ENCODE peak calls at places on chromosome 1, in six cellular contexts. F is right lobe of liver, L is HCT116, M is upper lobe of left lung, H is GM12878, G is heart left ventricle. B is an unnamed sample.
A peak's percentile ranks its signal among the peaks of the same experiment; 100 is the strongest.

GRCh38 chr1:24850353-24850905 is 79.6 kb downstream of the RUNX3 start:
- ATAC-seq in F (no peak), L (no peak), M (no peak), H (no peak), G (no peak), B (no peak)

GRCh38 chr1:23799570-23800395 is 771 bp downstream of the GALE start:
- ATAC-seq in F (peak; percentile 64), L (peak; percentile 64), M (peak; percentile 46), H (peak; percentile 42), G (peak; percentile 59), B (peak; percentile 26)

GRCh38 chr1:228979774-228980173 is 244.5 kb downstream of the RHOU start:
- ATAC-seq in F (no peak), L (no peak), M (no peak), H (no peak), G (no peak), B (no peak)

GRCh38 chr1:77824083-77824482 is 44.6 kb downstream of the MIGA1 start:
- ATAC-seq in F (no peak), L (peak; percentile 64), M (peak; percentile 45), H (no peak), G (peak; percentile 36), B (peak; percentile 73)

GRCh38 chr1:6378096-6378746 is 15.3 kb downstream of the ACOT7 start:
- ATAC-seq in F (no peak), L (peak; percentile 94), M (no peak), H (no peak), G (no peak), B (no peak)

GRCh38 chr1:94099303-94099702 is 21.6 kb downstream of the ABCA4 start:
- ATAC-seq in F (no peak), L (no peak), M (no peak), H (no peak), G (no peak), B (no peak)

GRCh38 chr1:74771913-74772515 is 39.1 kb downstream of the TYW3 start:
- ATAC-seq in F (peak; percentile 89), L (peak; percentile 69), M (no peak), H (peak; percentile 80), G (no peak), B (no peak)

GRCh38 chr1:183735069-183735860 is 69.7 kb upstream of the RGL1 start:
- ATAC-seq in F (peak; percentile 17), L (no peak), M (peak; percentile 30), H (no peak), G (no peak), B (peak; percentile 10)

GRCh38 chr1:231162970-231163830 is 1.3 kb downstream of the TRIM67 start:
- ATAC-seq in F (no peak), L (no peak), M (peak; percentile 14), H (no peak), G (no peak), B (no peak)

GRCh38 chr1:82818596-82818995 is 1017.9 kb downstream of the ADGRL2 start:
- ATAC-seq in F (no peak), L (no peak), M (no peak), H (no peak), G (no peak), B (no peak)

GRCh38 chr1:172252925-172253324 is 167.6 kb upstream of the C1orf105 start:
- ATAC-seq in F (no peak), L (no peak), M (no peak), H (no peak), G (no peak), B (no peak)

GRCh38 chr1:78607944-78608343 is 12.3 kb upstream of the IFI44L start:
- ATAC-seq in F (no peak), L (no peak), M (no peak), H (peak; percentile 73), G (no peak), B (no peak)

GRCh38 chr1:225711236-225711937 is 58.5 kb upstream of the ENAH start:
- ATAC-seq in F (no peak), L (peak; percentile 64), M (no peak), H (no peak), G (no peak), B (no peak)

GRCh38 chr1:39727221-39727931 is 11.3 kb upstream of the PPIE start:
- ATAC-seq in F (no peak), L (no peak), M (no peak), H (peak; percentile 94), G (no peak), B (no peak)

DNA sequence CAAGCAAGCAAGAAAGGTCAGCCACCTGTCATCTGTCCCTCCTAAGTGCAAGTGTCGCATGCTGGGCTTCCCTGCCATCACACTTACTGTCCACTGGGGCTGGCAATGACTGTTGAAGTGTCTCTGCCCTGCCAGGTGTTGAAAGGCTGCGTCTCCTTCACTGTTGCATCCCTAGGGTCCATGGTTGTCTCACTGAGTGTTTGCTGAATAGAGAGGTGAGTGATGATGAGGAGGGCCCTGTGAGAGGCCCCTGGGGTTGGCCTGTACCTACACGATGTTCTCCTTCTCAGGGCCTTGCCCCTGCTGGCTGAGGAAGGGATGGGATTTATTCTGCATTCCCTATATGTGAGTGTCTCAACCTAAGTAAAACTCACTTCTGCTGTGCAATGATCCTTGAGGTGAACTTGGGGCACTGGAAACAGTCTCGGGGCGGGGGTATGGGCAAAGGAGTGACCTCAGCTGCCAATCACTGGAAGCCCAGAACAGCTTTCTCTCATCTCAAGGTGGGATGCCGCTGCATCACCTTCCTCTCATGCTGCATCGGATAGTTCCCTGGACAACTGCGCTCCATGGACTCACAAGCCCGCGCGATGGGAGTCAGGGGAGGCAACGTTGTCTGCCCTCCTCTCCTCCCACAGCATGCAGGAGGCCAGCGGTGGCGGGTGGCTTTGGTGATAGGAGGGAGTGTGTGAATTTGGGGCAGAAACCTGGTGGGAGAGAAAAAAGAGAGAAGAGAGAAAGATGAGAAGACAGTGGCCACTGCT is 35.9 kb upstream of the SOX13 start:
- ATAC-seq in F (no peak), L (peak; percentile 72), M (no peak), H (no peak), G (no peak), B (no peak)
- H3K4me1 ChIP-seq in F (no peaks in the 10 kb centered on the region), L (peaks cover 17% of the 10 kb centered on the region), M (no peaks in the 10 kb centered on the region), H (no peaks in the 10 kb centered on the region), G (no peaks in the 10 kb centered on the region), B (no peaks in the 10 kb centered on the region)

GRCh38 chr1:155268630-155269029 is 4.7 kb downstream of the CLK2 start:
- ATAC-seq in F (no peak), L (no peak), M (no peak), H (no peak), G (no peak), B (no peak)
- H3K27ac ChIP-seq in F (no peak overlapping the region), L (no peak overlapping the region), M (no peak overlapping the region), H (no peak overlapping the region), G (no peak overlapping the region), B (no peak overlapping the region)

GRCh38 chr1:48930011-48930410 is 153.3 kb upstream of the BEND5 start:
- ATAC-seq in F (no peak), L (no peak), M (no peak), H (no peak), G (no peak), B (no peak)
- TF ChIP-seq POLR2A in F (no peak), L (no peak), M (no peak), H (no peak), G (no peak), B (no peak)

GRCh38 chr1:18950415-18951026 is 6.0 kb downstream of the IFFO2 start:
- ATAC-seq in F (no peak), L (no peak), M (peak; percentile 54), H (peak; percentile 24), G (peak; percentile 85), B (peak; percentile 42)

GRCh38 chr1:18949689-18950414 is 6.6 kb downstream of the IFFO2 start:
- ATAC-seq in F (no peak), L (peak; percentile 35), M (peak; percentile 16), H (peak; percentile 7), G (peak; percentile 52), B (peak; percentile 44)

GRCh38 chr1:18948913-18949688 is 7.4 kb downstream of the IFFO2 start:
- ATAC-seq in F (peak; percentile 83), L (no peak), M (peak; percentile 59), H (no peak), G (peak; percentile 9), B (peak; percentile 40)

GRCh38 chr1:18951818-18952391 is 4.6 kb downstream of the IFFO2 start:
- ATAC-seq in F (no peak), L (no peak), M (no peak), H (peak; percentile 63), G (no peak), B (no peak)

DNA sequence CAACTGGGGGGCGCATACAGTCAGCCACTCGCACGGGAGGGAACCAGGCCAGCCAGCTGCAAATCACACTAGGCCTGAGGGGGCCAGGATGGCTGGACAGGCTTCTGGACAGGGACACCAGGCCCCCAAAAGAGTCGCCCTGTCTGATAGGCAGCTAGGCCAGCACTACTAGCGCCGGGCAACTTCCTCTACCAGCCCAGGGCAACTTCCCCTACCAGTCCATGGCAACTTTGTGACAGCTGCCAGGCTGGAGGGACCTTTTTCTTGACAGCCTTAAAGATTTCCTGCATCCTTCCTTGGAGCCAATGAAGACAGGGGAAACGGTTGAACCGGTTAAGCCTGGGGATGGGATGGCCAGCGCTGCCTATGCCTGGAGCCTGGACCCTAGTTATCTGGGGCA is 5.1 kb downstream of the IFFO2 start:
- ATAC-seq in F (no peak), L (no peak), M (peak; percentile 44), H (peak; percentile 40), G (no peak), B (no peak)
- H3K4me1 ChIP-seq in F (peaks cover 78% of the 10 kb centered on the region), L (peaks cover 48% of the 10 kb centered on the region), M (peaks cover 94% of the 10 kb centered on the region), H (peaks cover 63% of the 10 kb centered on the region), G (peaks cover 19% of the 10 kb centered on the region), B (no peaks in the 10 kb centered on the region)

DNA sequence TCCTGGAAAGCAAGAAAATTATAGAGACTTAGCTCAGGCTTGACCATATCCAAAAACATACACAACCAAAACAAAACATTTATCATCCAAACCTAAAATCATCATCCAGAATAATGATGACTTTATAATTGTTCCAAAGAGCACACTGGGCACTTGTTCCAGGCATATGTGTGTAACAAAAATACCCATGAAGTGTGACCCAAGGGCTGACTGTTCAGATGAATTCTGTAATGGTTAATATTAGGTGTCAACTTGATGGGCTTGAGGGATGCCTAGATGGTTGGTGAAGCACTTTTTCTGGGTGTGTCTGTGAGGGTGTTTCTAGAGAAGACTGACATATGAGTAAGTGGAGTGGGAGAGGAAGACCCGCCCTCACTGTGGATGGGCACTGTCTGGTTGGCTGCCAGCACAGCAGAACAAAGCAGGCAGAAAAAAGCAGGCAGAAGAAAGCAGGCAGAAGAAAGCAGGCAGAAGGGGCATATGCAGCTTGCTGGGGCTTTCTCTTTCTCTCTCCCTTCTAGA is 43.1 kb upstream of the CD2 start:
- ATAC-seq in F (no peak), L (peak; percentile 79), M (peak; percentile 35), H (peak; percentile 78), G (peak; percentile 42), B (no peak)
- H3K27ac ChIP-seq in F (no peak overlapping the region), L (no peak overlapping the region), M (peak overlapping the region; percentile 35), H (no peak overlapping the region), G (no peak overlapping the region), B (no peak overlapping the region)